ENCODE peak calls at places on chromosomes 12 and 14, in nine cellular contexts. P is Calu3, C is neural crest cell, F is tibial artery, V is heart right ventricle, I is AG04450, R is GM10248, H is fibroblast of lung, X is endothelial cell. T is an unnamed sample.

GRCh38 chr12:111435661-111436201 is 30.0 kb downstream of the SH2B3 start:
- DNase-seq in P (no peak), I (no peak), R (no peak), C (no peak), X (peak), F (no peak), V (no peak), H (peak), T (peak)

GRCh38 chr14:62592877-62593276 is 452.4 kb downstream of the KCNH5 start:
- DNase-seq in C (no peak), I (no peak), R (no peak), X (no peak), V (no peak), H (peak), P (peak), F (no peak), T (no peak)

GRCh38 chr14:104681689-104682074 is 7.7 kb upstream of the INF2 start:
- DNase-seq in H (peak), X (peak), C (peak), V (peak), I (no peak), P (peak), R (no peak), F (peak), T (peak)

GRCh38 chr14:64569108-64570045 is 19.6 kb downstream of the PPP1R36 start:
- DNase-seq in C (no peak), H (peak), R (no peak), P (no peak), I (no peak), V (peak), X (no peak), F (peak), T (no peak)

GRCh38 chr14:35818346-35819115 is 7.6 kb upstream of the BRMS1L start:
- DNase-seq in I (no peak), R (peak), P (peak), C (peak), H (peak), V (no peak), F (no peak), X (peak), T (no peak)

GRCh38 chr12:82651489-82651888 is 35.2 kb upstream of the TMTC2 start:
- DNase-seq in C (no peak), F (no peak), R (no peak), X (no peak), V (no peak), P (peak), I (no peak), H (no peak), T (no peak)

GRCh38 chr12:32390572-32391219 is 8.7 kb upstream of the FGD4 start:
- DNase-seq in I (no peak), X (no peak), P (peak), R (peak), C (no peak), V (peak), H (peak), F (no peak), T (peak)

GRCh38 chr14:104393199-104393897 is 186.2 kb upstream of the C14orf180 start:
- DNase-seq in V (peak), I (no peak), P (no peak), R (no peak), C (no peak), H (no peak), X (no peak), F (peak), T (peak)

GRCh38 chr12:57844725-57845477 is 1.6 kb downstream of the CTDSP2 start:
- DNase-seq in P (peak), F (peak), I (peak), C (no peak), H (peak), X (peak), V (peak), R (peak), T (peak)

GRCh38 chr12:2858944-2859352 is 2.1 kb upstream of the TEX52 start:
- DNase-seq in H (no peak), R (no peak), P (no peak), I (no peak), V (no peak), C (no peak), F (no peak), X (no peak), T (peak)

GRCh38 chr14:52060080-52060479 is 8.8 kb downstream of the NID2 start:
- DNase-seq in C (no peak), V (no peak), I (no peak), X (no peak), H (peak), P (no peak), R (no peak), F (no peak), T (no peak)

GRCh38 chr14:58747181-58747580 is 109.4 kb downstream of the DACT1 start:
- DNase-seq in I (peak), V (no peak), H (peak), R (no peak), C (no peak), F (peak), X (no peak), P (no peak), T (no peak)

GRCh38 chr12:79358716-79359341 is 331.9 kb downstream of the PAWR start:
- DNase-seq in F (no peak), I (no peak), X (no peak), V (no peak), P (no peak), R (no peak), C (no peak), H (peak), T (no peak)

GRCh38 chr14:49679271-49679670 is 8.7 kb downstream of the POLE2 start:
- DNase-seq in X (no peak), P (no peak), I (no peak), H (peak), V (no peak), R (no peak), F (no peak), C (no peak), T (no peak)

GRCh38 chr12:114921796-114922195 is 237.8 kb upstream of the TBX3 start:
- DNase-seq in C (no peak), I (no peak), X (no peak), V (no peak), P (no peak), R (no peak), F (no peak), H (no peak), T (no peak)

GRCh38 chr14:100665518-100666032 is 61.1 kb upstream of the DLK1 start:
- DNase-seq in P (no peak), F (no peak), C (no peak), R (no peak), I (no peak), H (peak), V (no peak), X (no peak), T (no peak)

GRCh38 chr12:95480230-95480629 is 6.3 kb downstream of the METAP2 start:
- DNase-seq in R (no peak), F (no peak), X (no peak), I (no peak), V (no peak), H (peak), C (no peak), P (no peak), T (no peak)

GRCh38 chr12:108744021-108744897 is 12.9 kb upstream of the CORO1C start:
- DNase-seq in R (no peak), C (no peak), F (no peak), I (no peak), P (no peak), H (no peak), V (no peak), X (no peak), T (no peak)

GRCh38 chr14:94066089-94066676 is 14.8 kb downstream of the DDX24 start:
- DNase-seq in P (peak), V (no peak), F (no peak), H (peak), I (no peak), R (no peak), X (no peak), C (no peak), T (no peak)
- TF ChIP-seq CTCF in P (no peak), V (no peak), F (no peak), H (no peak), I (no peak), R (no peak), X (no peak), C (no peak), T (no peak)

GRCh38 chr14:76084374-76084773 is 67.3 kb upstream of the GPATCH2L start:
- DNase-seq in P (no peak), R (no peak), I (no peak), F (no peak), C (no peak), X (no peak), V (no peak), H (no peak), T (no peak)
- TF ChIP-seq CTCF in P (no peak), R (no peak), I (no peak), F (no peak), C (no peak), X (no peak), V (no peak), H (no peak), T (no peak)

GRCh38 chr12:116588390-116589028 is 29.3 kb downstream of the MAP1LC3B2 start:
- DNase-seq in R (no peak), X (no peak), C (no peak), I (no peak), F (no peak), P (no peak), H (no peak), V (no peak), T (no peak)

GRCh38 chr12:116591608-116592115 is 32.5 kb downstream of the MAP1LC3B2 start:
- DNase-seq in C (no peak), H (peak), V (no peak), I (peak), R (no peak), X (no peak), F (no peak), P (no peak), T (peak)

GRCh38 chr12:116592116-116592637 is 33.0 kb downstream of the MAP1LC3B2 start:
- DNase-seq in C (no peak), P (peak), I (no peak), F (peak), R (no peak), X (no peak), V (peak), H (no peak), T (peak)

GRCh38 chr12:116592731-116593130 is 33.5 kb downstream of the MAP1LC3B2 start:
- DNase-seq in C (no peak), R (no peak), X (no peak), P (no peak), V (no peak), I (no peak), H (no peak), F (no peak), T (peak)

GRCh38 chr12:116590561-116590960 is 31.4 kb downstream of the MAP1LC3B2 start:
- DNase-seq in V (no peak), H (no peak), X (no peak), R (no peak), C (no peak), F (no peak), I (no peak), P (no peak), T (no peak)
- TF ChIP-seq CTCF in V (no peak), H (no peak), X (no peak), R (no peak), C (no peak), F (no peak), I (no peak), P (no peak), T (no peak)

GRCh38 chr14:67941456-67942018 is 122.0 kb downstream of the RAD51B start:
- DNase-seq in F (no peak), R (no peak), H (peak), I (no peak), X (no peak), V (no peak), C (peak), P (no peak), T (no peak)

GRCh38 chr14:67942311-67942710 is 122.7 kb downstream of the RAD51B start:
- DNase-seq in F (no peak), X (no peak), P (no peak), I (no peak), V (no peak), H (no peak), R (no peak), C (no peak), T (no peak)

GRCh38 chr14:67940894-67941455 is 121.4 kb downstream of the RAD51B start:
- DNase-seq in P (no peak), C (no peak), R (no peak), X (no peak), F (peak), V (no peak), H (peak), I (peak), T (no peak)

GRCh38 chr14:67944605-67945004 is 125.0 kb downstream of the RAD51B start:
- DNase-seq in P (no peak), C (no peak), R (no peak), F (no peak), V (no peak), X (no peak), I (no peak), H (peak), T (no peak)

DNA sequence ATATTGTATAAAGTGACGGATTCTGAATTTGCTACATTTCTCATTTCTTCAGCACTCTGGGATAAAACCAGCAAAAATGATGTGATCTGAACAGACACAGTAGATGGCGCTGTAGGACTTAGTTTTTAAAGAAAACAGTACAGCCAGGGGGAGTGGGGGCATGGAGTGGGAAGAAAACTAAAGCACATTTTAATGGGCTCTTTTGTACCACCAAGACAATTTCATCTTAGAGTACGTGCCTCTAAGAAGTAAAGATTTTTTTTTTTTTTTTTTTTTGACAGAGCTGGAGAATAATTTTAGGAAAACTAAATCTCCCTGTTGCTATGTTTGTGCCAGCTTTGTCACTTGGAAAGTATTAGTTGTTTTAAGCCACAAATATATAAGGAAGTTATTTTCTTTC is 124.4 kb downstream of the RAD51B start:
- DNase-seq in F (peak), R (peak), C (peak), V (no peak), P (peak), I (peak), X (peak), H (peak), T (no peak)
- TF ChIP-seq CTCF in F (peak), R (peak), C (peak), V (peak), P (peak), I (peak), X (peak), H (peak), T (peak)

DNA sequence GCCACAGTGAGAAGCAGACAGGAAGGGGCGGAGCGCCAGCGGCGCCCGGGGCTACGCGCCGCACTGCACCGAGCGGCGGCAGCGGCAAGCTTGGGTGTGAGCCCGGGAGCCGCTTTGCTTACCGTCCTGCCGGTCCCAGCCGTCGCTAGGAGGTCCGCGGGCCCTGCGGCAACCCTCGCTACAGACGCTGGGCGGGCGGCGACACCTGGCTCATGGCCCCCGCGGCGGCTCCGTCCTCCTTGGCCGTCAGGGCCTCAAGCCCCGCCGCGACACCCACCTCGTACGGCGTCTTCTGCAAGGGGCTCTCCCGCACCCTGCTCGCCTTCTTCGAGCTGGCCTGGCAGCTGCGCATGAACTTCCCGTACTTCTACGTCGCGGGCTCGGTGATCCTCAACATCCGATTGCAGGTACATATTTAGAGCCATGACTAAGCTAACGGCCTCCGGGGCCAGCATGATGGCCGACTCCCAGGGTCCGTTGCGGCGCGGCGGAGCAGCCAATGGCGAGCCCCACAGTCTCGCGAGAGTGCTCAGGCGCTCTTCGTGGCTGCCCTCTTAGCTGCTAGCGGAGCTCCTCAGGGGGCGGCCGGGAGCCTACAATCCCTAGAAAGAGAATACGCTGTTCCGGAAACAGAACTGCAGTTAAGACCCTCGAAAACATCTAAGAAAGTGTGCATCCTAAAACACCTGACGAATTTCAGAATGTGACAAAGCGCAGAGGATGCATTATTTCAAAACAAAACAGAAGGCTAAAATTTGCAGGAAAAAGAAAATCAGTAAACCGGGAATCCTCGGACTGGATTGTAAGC is at the start of gene SMIM10L1:
- DNase-seq in X (peak), P (peak), R (peak), F (peak), H (peak), V (peak), I (peak), C (peak), T (peak)
- TF ChIP-seq CTCF in X (no peak), P (no peak), R (no peak), F (no peak), H (peak), V (no peak), I (peak), C (no peak), T (peak)

GRCh38 chr12:9750276-9751203 is 10.2 kb downstream of the CD69 start:
- DNase-seq in F (no peak), X (peak), I (peak), V (no peak), R (peak), C (peak), H (peak), P (peak), T (peak)

GRCh38 chr12:9752145-9752717 is 8.5 kb downstream of the CD69 start:
- DNase-seq in V (no peak), R (no peak), I (no peak), F (no peak), C (no peak), H (no peak), X (no peak), P (no peak), T (no peak)

GRCh38 chr12:9754097-9754964 is 6.4 kb downstream of the CD69 start:
- DNase-seq in C (no peak), I (no peak), H (no peak), P (no peak), X (no peak), F (no peak), V (no peak), R (no peak), T (no peak)

GRCh38 chr12:9753042-9753820 is 7.5 kb downstream of the CD69 start:
- DNase-seq in R (no peak), C (no peak), F (no peak), V (no peak), X (no peak), H (no peak), P (no peak), I (no peak), T (no peak)

GRCh38 chr12:9751204-9752144 is 9.2 kb downstream of the CD69 start:
- DNase-seq in C (no peak), V (no peak), X (no peak), I (no peak), F (no peak), H (peak), R (no peak), P (no peak), T (no peak)
- TF ChIP-seq CTCF in C (no peak), V (no peak), X (no peak), I (peak), F (no peak), H (no peak), R (peak), P (no peak), T (no peak)

GRCh38 chr12:130762319-130762675 is 46.2 kb upstream of the RIMBP2 start:
- DNase-seq in P (no peak), V (no peak), R (no peak), H (no peak), F (no peak), X (no peak), C (no peak), I (no peak), T (no peak)

GRCh38 chr12:130765186-130765659 is 49.1 kb upstream of the RIMBP2 start:
- DNase-seq in R (no peak), X (no peak), V (no peak), H (peak), C (no peak), P (no peak), I (no peak), F (no peak), T (no peak)

GRCh38 chr12:130764073-130764472 is 48.0 kb upstream of the RIMBP2 start:
- DNase-seq in H (peak), X (no peak), C (no peak), I (no peak), P (no peak), F (no peak), V (no peak), R (no peak), T (no peak)

GRCh38 chr12:130764475-130765185 is 48.5 kb upstream of the RIMBP2 start:
- DNase-seq in H (peak), X (peak), R (no peak), V (no peak), P (peak), F (no peak), I (no peak), C (no peak), T (no peak)

DNA sequence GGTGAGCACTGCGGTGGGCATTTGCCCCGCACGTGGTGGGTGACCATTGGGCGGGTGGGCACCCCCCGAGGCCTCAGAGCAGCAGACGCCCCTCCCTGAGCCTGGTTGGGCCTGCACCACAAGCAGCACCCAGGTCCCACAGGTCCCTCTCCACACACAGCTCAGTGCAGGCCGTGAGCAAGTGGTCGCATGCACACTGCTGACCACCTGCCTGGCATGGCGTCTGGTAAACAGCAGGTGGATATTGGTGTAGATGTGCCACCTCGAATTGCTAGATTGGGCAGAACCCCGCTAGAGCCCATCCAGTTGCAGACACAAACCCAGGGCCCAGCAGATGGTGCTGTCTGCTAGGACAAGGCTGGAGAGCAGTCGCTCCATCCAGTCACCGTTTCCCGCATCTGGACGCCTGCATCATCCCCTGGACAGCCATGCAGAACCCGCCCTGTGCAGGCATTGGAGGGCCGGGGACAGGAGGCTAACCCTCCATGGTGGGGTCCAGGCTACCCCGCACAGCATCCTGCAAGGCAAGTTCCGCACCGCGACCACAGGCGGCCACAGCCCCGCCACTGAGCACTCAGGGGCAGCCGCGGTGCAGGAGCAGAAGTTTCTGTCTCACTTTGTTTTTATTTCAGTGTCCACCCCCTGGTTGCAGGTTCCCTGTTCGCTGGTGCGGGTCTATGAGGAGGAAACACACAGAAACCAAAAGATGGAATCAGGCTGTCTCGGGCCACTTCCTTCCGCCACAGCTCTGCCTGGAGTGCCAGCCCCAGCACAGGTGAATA is 45.6 kb upstream of the RIMBP2 start:
- DNase-seq in R (peak), C (peak), X (peak), H (peak), V (no peak), I (no peak), F (no peak), P (peak), T (peak)
- TF ChIP-seq CTCF in R (peak), C (peak), X (no peak), H (peak), V (peak), I (peak), F (no peak), P (peak), T (no peak)

GRCh38 chr14:26132061-26132460 is 465.8 kb downstream of the NOVA1 start:
- DNase-seq in X (no peak), H (peak), I (no peak), R (no peak), C (no peak), V (no peak), P (no peak), F (no peak), T (no peak)

GRCh38 chr14:26138764-26139445 is 458.9 kb downstream of the NOVA1 start:
- DNase-seq in H (peak), P (no peak), X (no peak), I (no peak), V (no peak), C (no peak), R (no peak), F (no peak), T (no peak)

GRCh38 chr14:26137161-26137560 is 460.7 kb downstream of the NOVA1 start:
- DNase-seq in X (no peak), C (no peak), H (no peak), F (no peak), R (no peak), I (no peak), V (no peak), P (no peak), T (no peak)
- TF ChIP-seq CTCF in X (peak), C (peak), H (peak), F (no peak), R (no peak), I (no peak), V (no peak), P (no peak), T (no peak)